ENCODE peak calls at places on chromosomes 4 and X, in seven cellular contexts. E is spleen; U is KBM-7; C is effector memory CD8-positive, alpha-beta T cell; W is HCT116; A is uterus; J is CD8-positive, alpha-beta T cell. O is an unnamed sample.

GRCh38 chr4:124132161-124132560 is 580.4 kb downstream of the ANKRD50 start:
- DNase-seq in J (no peak), A (no peak), W (no peak), E (no peak), C (no peak), U (no peak), O (no peak)

GRCh38 chrX:41889317-41890025 is 33.9 kb downstream of the CASK start:
- DNase-seq in A (no peak), W (peak), E (no peak), U (no peak), J (no peak), C (no peak), O (no peak)

GRCh38 chr4:142378179-142378578 is 467.9 kb downstream of the INPP4B start:
- DNase-seq in E (no peak), C (no peak), U (no peak), W (no peak), A (no peak), J (no peak), O (no peak)

GRCh38 chr4:96016615-96017299 is 176.9 kb downstream of the PDHA2 start:
- DNase-seq in W (no peak), J (no peak), U (no peak), A (no peak), E (no peak), C (no peak), O (no peak)

GRCh38 chr4:174520655-174521054 is 1.6 kb downstream of the HPGD start:
- DNase-seq in E (no peak), U (no peak), W (no peak), C (no peak), J (no peak), A (no peak), O (no peak)

GRCh38 chrX:153829799-153830631 is at the start of gene PDZD4:
- DNase-seq in C (no peak), U (no peak), E (peak), A (no peak), J (no peak), W (no peak), O (peak)

GRCh38 chr4:99405433-99406115 is 29.6 kb downstream of the ADH7 start:
- DNase-seq in W (peak), E (no peak), J (peak), U (peak), C (peak), A (peak), O (peak)

GRCh38 chr4:27666943-27667342 is 806.3 kb downstream of the STIM2 start:
- DNase-seq in W (peak), A (no peak), U (peak), C (no peak), J (no peak), E (no peak), O (peak)

GRCh38 chrX:133670394-133670793 is 255.1 kb upstream of the GPC4 start:
- DNase-seq in C (no peak), W (peak), E (no peak), A (no peak), J (no peak), U (peak), O (peak)

GRCh38 chr4:123843137-123843536 is 446.5 kb downstream of the SPRY1 start:
- DNase-seq in U (no peak), W (no peak), J (no peak), C (no peak), A (no peak), E (no peak), O (peak)

GRCh38 chr4:20662851-20663250 is 37.4 kb upstream of the PACRGL start:
- DNase-seq in E (no peak), A (no peak), J (no peak), C (no peak), W (no peak), U (no peak), O (no peak)

GRCh38 chr4:52984469-52984868 is 122.4 kb downstream of the RASL11B start:
- DNase-seq in J (no peak), A (no peak), C (no peak), W (no peak), U (no peak), E (no peak), O (no peak)

GRCh38 chr4:3220586-3221494 is 28.1 kb upstream of the MSANTD1 start:
- DNase-seq in A (no peak), W (no peak), J (no peak), C (no peak), E (no peak), U (no peak), O (no peak)

GRCh38 chr4:76984788-76985211 is 35.2 kb downstream of the SEPTIN11 start:
- DNase-seq in E (no peak), U (no peak), A (peak), J (no peak), C (no peak), W (no peak), O (peak)

GRCh38 chr4:5142726-5143125 is 91.4 kb downstream of the STK32B start:
- DNase-seq in W (peak), C (no peak), E (no peak), U (peak), A (no peak), J (no peak), O (no peak)

GRCh38 chr4:151219938-151220337 is 57.0 kb upstream of the PRSS48 start:
- DNase-seq in W (no peak), J (no peak), C (no peak), U (no peak), A (no peak), E (no peak), O (no peak)

GRCh38 chrX:19776753-19777152 is 110.6 kb downstream of the SH3KBP1 start:
- DNase-seq in J (no peak), E (no peak), A (no peak), W (no peak), C (peak), U (peak), O (no peak)

GRCh38 chr4:158722917-158723793 is at the start of gene PPID:
- DNase-seq in U (peak), J (peak), W (peak), A (peak), C (peak), E (peak), O (peak)

O was measured in SK-N-DZ.